ENCODE peak calls at places on chromosome 2, in four cellular contexts. O is suprapubic skin, E is esophagus muscularis mucosa, U is left ventricle myocardium inferior. R is an unnamed sample.

GRCh38 chr2:222320441-222321395 is 21.9 kb upstream of the PAX3 start:
- DNase-seq in O (no peak), E (no peak), U (peak; percentile 59), R (no peak)

GRCh38 chr2:20454036-20454981 is 7.4 kb downstream of the RHOB start:
- DNase-seq in O (peak; percentile 36), E (no peak), U (no peak), R (no peak)

GRCh38 chr2:66679422-66679821 is 244.5 kb downstream of the MEIS1 start:
- DNase-seq in O (no peak), E (no peak), U (no peak), R (no peak)

GRCh38 chr2:238061310-238062202 is 755 bp downstream of the SCLY start:
- DNase-seq in O (peak; percentile 68), E (no peak), U (peak; percentile 19), R (peak; percentile 23)

GRCh38 chr2:10300997-10301945 is 1.4 kb upstream of the HPCAL1 start:
- DNase-seq in O (no peak), E (no peak), U (no peak), R (no peak)

GRCh38 chr2:71743995-71744675 is 290.8 kb downstream of the DYSF start:
- DNase-seq in O (no peak), E (peak; percentile 89), U (no peak), R (no peak)

GRCh38 chr2:222024934-222025890 is 273.6 kb downstream of the PAX3 start:
- DNase-seq in O (no peak), E (no peak), U (no peak), R (no peak)

GRCh38 chr2:235556901-235557300 is 63.1 kb downstream of the AGAP1 start:
- DNase-seq in O (no peak), E (no peak), U (no peak), R (no peak)

GRCh38 chr2:10732924-10733583 is 11.6 kb downstream of the ATP6V1C2 start:
- DNase-seq in O (no peak), E (no peak), U (no peak), R (no peak)

GRCh38 chr2:100767224-100767653 is 52.7 kb upstream of the NPAS2 start:
- DNase-seq in O (no peak), E (no peak), U (no peak), R (no peak)

GRCh38 chr2:34103437-34103836 is 504.3 kb upstream of the FAM98A start:
- DNase-seq in O (no peak), E (no peak), U (no peak), R (no peak)

GRCh38 chr2:127950264-127950663 is 64.5 kb upstream of the AMMECR1L start:
- DNase-seq in O (no peak), E (no peak), U (no peak), R (no peak)

GRCh38 chr2:217326238-217327022 is 466.6 kb upstream of the TNP1 start:
- DNase-seq in O (no peak), E (no peak), U (no peak), R (no peak)

GRCh38 chr2:134677866-134678774 is 40.7 kb downstream of the TMEM163 start:
- DNase-seq in O (no peak), E (peak; percentile 81), U (no peak), R (peak; percentile 14)

GRCh38 chr2:47771211-47771610 is 11.7 kb upstream of the MSH6 start:
- DNase-seq in O (no peak), E (no peak), U (no peak), R (no peak)

GRCh38 chr2:240646061-240646899 is 21.0 kb downstream of the GPR35 start:
- DNase-seq in O (no peak), E (peak; percentile 87), U (peak; percentile 6), R (no peak)

GRCh38 chr2:72991980-72992733 is 74.8 kb downstream of the EMX1 start:
- DNase-seq in O (peak; percentile 40), E (no peak), U (no peak), R (no peak)

GRCh38 chr2:88177556-88177955 is 7.4 kb downstream of the THNSL2 start:
- DNase-seq in O (no peak), E (no peak), U (no peak), R (no peak)

GRCh38 chr2:96546797-96547196 is 10.2 kb downstream of the ARID5A start:
- DNase-seq in O (peak; percentile 30), E (no peak), U (no peak), R (no peak)

GRCh38 chr2:199955339-199956061 is at the start of the genes MAIP1 and TYW5:
- DNase-seq in O (peak; percentile 87), E (peak; percentile 94), U (peak; percentile 83), R (peak; percentile 77)

GRCh38 chr2:2769481-2770431 is 438.7 kb upstream of the MYT1L start:
- DNase-seq in O (peak; percentile 62), E (no peak), U (peak; percentile 76), R (peak; percentile 70)

GRCh38 chr2:132469095-132469494 is 52.5 kb downstream of the GPR39 start:
- DNase-seq in O (no peak), E (no peak), U (no peak), R (no peak)

GRCh38 chr2:74459377-74460118 is 1.3 kb downstream of the WBP1 start:
- DNase-seq in O (no peak), E (no peak), U (no peak), R (no peak)

GRCh38 chr2:37532503-37532902 is 138.9 kb downstream of the CDC42EP3 start:
- DNase-seq in O (no peak), E (no peak), U (no peak), R (no peak)

GRCh38 chr2:240392948-240393830 is 42.3 kb upstream of the GPC1 start:
- DNase-seq in O (no peak), E (no peak), U (no peak), R (no peak)

GRCh38 chr2:551621-552020 is 125.6 kb downstream of the TMEM18 start:
- DNase-seq in O (no peak), E (peak; percentile 89), U (no peak), R (no peak)

GRCh38 chr2:38875576-38876367 is at the start of the genes DHX57 and MORN2:
- DNase-seq in O (peak; percentile 90), E (peak; percentile 97), U (peak; percentile 88), R (peak; percentile 88)

GRCh38 chr2:17822452-17823117 is 6.3 kb downstream of the MSGN1 start:
- DNase-seq in O (no peak), E (no peak), U (no peak), R (no peak)
- H3K4me1 ChIP-seq in O (peaks cover 10% of the 10 kb centered on the region), E (peaks cover 22% of the 10 kb centered on the region), U (peaks cover 37% of the 10 kb centered on the region), R (peaks cover 23% of the 10 kb centered on the region)

GRCh38 chr2:17591846-17592245 is 51.4 kb downstream of the VSNL1 start:
- DNase-seq in O (no peak), E (peak; percentile 55), U (no peak), R (no peak)
- H3K4me1 ChIP-seq in O (peaks cover 38% of the 10 kb centered on the region), E (peaks cover 16% of the 10 kb centered on the region), U (no peaks in the 10 kb centered on the region), R (no peaks in the 10 kb centered on the region)

GRCh38 chr2:64359892-64360657 is 93.9 kb upstream of the LGALSL start:
- DNase-seq in O (peak; percentile 90), E (peak; percentile 93), U (peak; percentile 58), R (peak; percentile 63)

GRCh38 chr2:64361151-64361938 is 92.6 kb upstream of the LGALSL start:
- DNase-seq in O (no peak), E (no peak), U (no peak), R (no peak)

GRCh38 chr2:64363140-64363539 is 90.8 kb upstream of the LGALSL start:
- DNase-seq in O (no peak), E (no peak), U (no peak), R (no peak)

GRCh38 chr2:64363848-64364247 is 90.1 kb upstream of the LGALSL start:
- DNase-seq in O (no peak), E (no peak), U (no peak), R (no peak)

DNA sequence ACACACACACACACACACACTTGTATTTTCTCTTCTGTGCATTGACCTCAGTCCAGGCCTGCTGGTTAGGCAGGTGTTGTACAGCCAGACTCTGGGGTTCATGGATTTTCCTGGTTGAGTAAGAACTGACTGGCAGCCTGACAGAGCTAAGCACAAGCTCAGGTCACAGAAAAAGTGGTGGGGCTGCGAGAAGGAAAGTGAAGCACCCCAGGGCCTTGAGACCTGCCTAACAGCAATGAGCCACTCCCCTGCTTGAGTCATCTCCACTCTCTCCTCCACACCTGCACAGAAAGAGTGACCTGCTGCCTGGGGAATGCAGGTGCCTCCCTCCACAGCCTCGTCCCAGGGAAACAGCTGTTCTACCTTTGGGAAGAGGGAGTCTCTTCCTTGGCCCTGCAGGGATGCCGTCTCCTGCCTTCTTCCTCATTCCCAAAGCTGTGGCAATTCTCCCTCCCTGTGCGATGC is 91.4 kb upstream of the LGALSL start:
- DNase-seq in O (no peak), E (no peak), U (no peak), R (no peak)
- H3K4me1 ChIP-seq in O (peaks cover 46% of the 10 kb centered on the region), E (peaks cover 12% of the 10 kb centered on the region), U (peaks cover 15% of the 10 kb centered on the region), R (peaks cover 11% of the 10 kb centered on the region)

GRCh38 chr2:43082878-43083261 is 143.5 kb downstream of the ZFP36L2 start:
- DNase-seq in O (no peak), E (no peak), U (no peak), R (peak; percentile 18)
- H3K4me1 ChIP-seq in O (peaks cover 84% of the 10 kb centered on the region), E (peaks cover 76% of the 10 kb centered on the region), U (peaks cover 82% of the 10 kb centered on the region), R (peaks cover 56% of the 10 kb centered on the region)

DNA sequence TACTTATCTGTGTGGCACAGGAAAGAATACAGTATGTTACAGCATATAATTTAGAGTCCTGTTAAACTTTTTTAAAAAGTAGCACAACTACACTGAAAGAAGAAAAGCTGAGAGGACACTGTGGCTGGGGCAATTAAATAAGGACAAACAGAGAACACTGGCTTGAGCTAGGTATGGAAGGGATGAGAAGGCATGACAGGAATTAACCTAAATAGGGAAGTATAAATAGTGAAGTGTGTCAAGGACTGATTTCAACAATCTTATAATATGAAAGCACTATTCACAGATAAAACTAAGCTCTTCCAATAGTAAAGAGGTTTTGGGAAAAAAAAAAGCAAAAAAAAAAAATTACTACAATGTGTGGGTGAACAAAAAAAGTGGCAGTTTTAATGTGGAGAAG is 45.6 kb downstream of the PPP3R1 start:
- DNase-seq in O (no peak), E (no peak), U (no peak), R (no peak)
- H3K4me1 ChIP-seq in O (peaks cover 26% of the 10 kb centered on the region), E (peaks cover 50% of the 10 kb centered on the region), U (peaks cover 57% of the 10 kb centered on the region), R (peaks cover 16% of the 10 kb centered on the region)

GRCh38 chr2:54588244-54588899 is 132.2 kb downstream of the SPTBN1 start:
- DNase-seq in O (no peak), E (no peak), U (no peak), R (no peak)

GRCh38 chr2:54586062-54586982 is 130.2 kb downstream of the SPTBN1 start:
- DNase-seq in O (no peak), E (no peak), U (no peak), R (no peak)

GRCh38 chr2:54589340-54590215 is 133.5 kb downstream of the SPTBN1 start:
- DNase-seq in O (no peak), E (no peak), U (no peak), R (peak; percentile 64)

GRCh38 chr2:54589038-54589339 is 132.9 kb downstream of the SPTBN1 start:
- DNase-seq in O (no peak), E (no peak), U (no peak), R (no peak)

DNA sequence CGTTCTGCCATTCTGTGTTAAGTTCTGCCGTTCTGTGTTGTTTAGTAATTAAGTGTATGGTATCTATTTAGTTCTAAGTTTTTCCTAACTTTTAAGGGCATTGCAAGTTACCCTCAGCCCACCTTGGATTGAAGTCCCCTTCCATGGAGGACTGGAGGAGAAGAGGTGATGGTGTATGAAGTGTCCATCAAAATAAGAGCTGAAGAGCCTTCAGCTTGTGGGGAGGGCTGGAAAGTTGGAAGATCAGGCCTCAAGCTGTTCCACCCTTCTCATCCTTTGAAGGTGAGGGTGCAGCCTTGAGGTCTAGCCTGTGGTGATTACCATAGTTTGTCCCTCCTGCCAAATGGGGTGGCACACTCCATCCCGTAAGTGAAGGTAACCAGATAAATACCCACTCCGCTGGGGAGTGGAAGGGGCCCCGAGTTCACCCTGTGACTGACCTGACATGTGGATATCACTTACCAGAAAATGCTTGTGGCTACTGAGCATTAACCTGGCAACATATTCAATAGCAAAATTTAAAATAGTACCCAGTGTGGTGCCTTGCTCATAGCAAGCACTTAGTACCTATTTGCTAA is 131.4 kb downstream of the SPTBN1 start:
- DNase-seq in O (no peak), E (no peak), U (no peak), R (no peak)
- H3K4me1 ChIP-seq in O (peaks cover 65% of the 10 kb centered on the region), E (peaks cover 82% of the 10 kb centered on the region), U (peaks cover 100% of the 10 kb centered on the region), R (peaks cover 100% of the 10 kb centered on the region)

R was measured in heart right ventricle.